ENCODE peak calls at places on chromosomes 1 and 21, in eight cellular contexts. N is mammary epithelial cell, W is IMR-90, D is H1, J is K562, Z is fibroblast of lung, S is neural progenitor cell, R is astrocyte. I is an unnamed sample.

GRCh38 chr1:223245983-223246382 is 102.9 kb upstream of the TLR5 start:
- DNase-seq in N (no peak), W (no peak), D (no peak), J (no peak), Z (no peak), S (no peak), R (no peak), I (no peak)

GRCh38 chr1:47348246-47348645 is 14.7 kb downstream of the CMPK1 start:
- DNase-seq in N (no peak), W (no peak), D (no peak), J (no peak), Z (no peak), S (no peak), R (no peak), I (no peak)

GRCh38 chr21:35648512-35648911 is 411.8 kb downstream of the SETD4 start:
- DNase-seq in N (no peak), W (no peak), D (no peak), J (no peak), Z (no peak), S (no peak), R (no peak), I (peak; percentile 21)

GRCh38 chr1:73463848-73464247 is 734.1 kb downstream of the LRRIQ3 start:
- DNase-seq in N (no peak), W (no peak), D (no peak), J (no peak), Z (no peak), S (peak; percentile 74), R (no peak), I (no peak)

GRCh38 chr1:44412591-44412990 is 7.5 kb downstream of the RNF220 start:
- DNase-seq in N (no peak), W (no peak), D (no peak), J (no peak), Z (no peak), S (no peak), R (no peak), I (no peak)

GRCh38 chr1:32538887-32539583 is at the start of gene ZBTB8A:
- DNase-seq in N (peak; percentile 56), W (peak; percentile 52), D (peak; percentile 15), J (peak; percentile 20), Z (peak; percentile 80), S (no peak), R (peak; percentile 63), I (peak; percentile 48)

GRCh38 chr21:41641821-41642368 is 125.0 kb downstream of the RIPK4 start:
- DNase-seq in N (peak; percentile 97), W (peak; percentile 94), D (no peak), J (no peak), Z (peak; percentile 86), S (peak; percentile 24), R (peak; percentile 93), I (no peak)

GRCh38 chr1:14320518-14320917 is 278.0 kb upstream of the KAZN start:
- DNase-seq in N (peak; percentile 27), W (peak; percentile 23), D (no peak), J (peak; percentile 24), Z (peak; percentile 26), S (no peak), R (peak; percentile 99), I (peak; percentile 71)

GRCh38 chr1:32761253-32761877 is 55.8 kb downstream of the YARS1 start:
- DNase-seq in N (peak; percentile 98), W (peak; percentile 81), D (no peak), J (peak; percentile 80), Z (peak; percentile 55), S (no peak), R (peak; percentile 87), I (no peak)

GRCh38 chr1:57987507-57987906 is 559.0 kb downstream of the OMA1 start:
- DNase-seq in N (no peak), W (no peak), D (no peak), J (no peak), Z (no peak), S (peak; percentile 37), R (no peak), I (no peak)

GRCh38 chr1:81511281-81511680 is 289.5 kb upstream of the ADGRL2 start:
- DNase-seq in N (no peak), W (no peak), D (no peak), J (no peak), Z (no peak), S (no peak), R (no peak), I (no peak)

DNA sequence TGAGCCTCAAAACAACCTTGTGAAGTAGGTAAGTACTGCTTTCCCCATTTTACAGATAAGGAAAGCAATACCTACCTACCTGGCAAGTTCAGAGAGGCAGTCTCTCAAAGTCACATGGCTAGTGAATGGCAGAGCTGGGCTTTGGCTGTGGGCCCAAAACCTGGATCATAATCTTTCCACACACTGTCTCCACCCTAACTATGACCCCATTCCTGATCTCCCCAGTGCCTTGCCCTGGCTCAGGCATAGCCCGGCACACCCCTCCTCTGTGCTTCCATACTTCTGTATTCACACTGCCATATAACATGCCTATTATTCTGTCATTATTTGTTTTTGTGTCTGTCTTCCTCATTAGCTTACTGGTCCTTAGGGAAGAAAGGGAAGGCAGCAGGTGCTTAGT is 15.9 kb downstream of the GNG12 start:
- DNase-seq in N (no peak), W (no peak), D (no peak), J (no peak), Z (no peak), S (no peak), R (no peak), I (no peak)
- H2AFZ ChIP-seq in N (no peak overlapping the region), W (no peak overlapping the region), D (no peak overlapping the region), J (no peak overlapping the region), Z (no peak overlapping the region), S (no peak overlapping the region), R (no peak overlapping the region), I (no peak overlapping the region)

GRCh38 chr1:165837838-165838364 is 10.5 kb downstream of the UCK2 start:
- DNase-seq in N (no peak), W (peak; percentile 44), D (no peak), J (no peak), Z (peak; percentile 23), S (no peak), R (no peak), I (no peak)
- H4K20me1 ChIP-seq in N (peaks cover 24% of the 10 kb centered on the region), W (peaks cover 70% of the 10 kb centered on the region), D (peaks cover 46% of the 10 kb centered on the region), J (peaks cover 28% of the 10 kb centered on the region), Z (no peaks in the 10 kb centered on the region), S (peaks cover 98% of the 10 kb centered on the region), R (peaks cover 86% of the 10 kb centered on the region), I (peaks cover 83% of the 10 kb centered on the region)

DNA sequence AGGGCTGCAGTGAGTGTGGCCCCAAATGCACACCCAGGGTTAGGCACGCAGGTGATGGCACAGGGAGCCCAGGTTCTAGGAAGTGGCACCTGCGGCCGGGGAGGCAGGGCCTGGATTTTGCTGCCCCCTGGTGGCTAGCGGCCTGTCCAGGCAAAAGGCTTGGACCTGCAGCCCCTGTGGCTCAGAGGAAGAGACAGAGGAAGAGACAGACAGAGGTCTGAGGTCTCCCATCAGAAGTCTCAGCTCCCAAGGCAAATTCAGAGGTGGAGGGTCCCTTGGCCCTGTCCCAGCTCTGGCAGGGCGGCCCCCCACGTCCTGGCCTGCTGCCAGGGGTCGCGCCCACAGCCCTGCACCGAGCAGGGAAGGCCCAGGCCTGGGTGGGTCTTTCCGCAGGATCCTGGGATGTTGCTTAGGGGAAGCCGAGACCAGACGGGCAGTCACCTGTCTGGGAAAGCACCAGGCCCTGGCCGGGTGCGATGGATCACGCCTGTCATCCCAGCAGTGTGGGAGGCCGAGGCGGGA is 8.0 kb upstream of the TNFRSF14 start:
- DNase-seq in N (peak; percentile 64), W (peak; percentile 56), D (no peak), J (peak; percentile 90), Z (peak; percentile 62), S (peak; percentile 88), R (peak; percentile 25), I (peak; percentile 90)
- H3K4me1 ChIP-seq in N (peaks cover 31% of the 10 kb centered on the region), W (peaks cover 10% of the 10 kb centered on the region), D (peaks cover 27% of the 10 kb centered on the region), J (peaks cover 50% of the 10 kb centered on the region), Z (peaks cover 14% of the 10 kb centered on the region), S (peaks cover 40% of the 10 kb centered on the region), R (peaks cover 35% of the 10 kb centered on the region), I (peaks cover 20% of the 10 kb centered on the region)

DNA sequence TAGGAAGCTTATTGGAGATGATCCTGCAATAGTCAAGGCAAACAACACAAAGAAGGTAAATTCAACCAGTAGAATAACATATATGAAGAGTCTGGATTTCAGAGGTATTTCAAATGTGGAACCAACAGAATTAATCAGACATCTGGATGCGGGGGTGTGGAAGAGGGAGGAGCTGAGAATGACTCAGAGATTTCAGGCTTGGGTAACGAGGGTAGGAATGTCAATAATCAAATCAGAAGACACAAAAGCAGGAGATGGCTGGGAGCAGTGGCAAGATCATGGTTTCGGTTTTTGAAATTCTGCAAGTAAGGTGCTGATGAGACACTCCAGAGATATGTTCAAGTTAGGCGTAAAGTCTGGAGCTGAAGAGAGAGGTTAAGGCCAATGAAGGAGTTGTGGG is 64.0 kb downstream of the PLPPR5 start:
- DNase-seq in N (peak; percentile 71), W (peak; percentile 81), D (no peak), J (peak; percentile 1), Z (peak; percentile 50), S (no peak), R (peak; percentile 77), I (no peak)
- H2AFZ ChIP-seq in N (peak overlapping the region; percentile 61), W (peak overlapping the region; percentile 66), D (no peak overlapping the region), J (no peak overlapping the region), Z (peak overlapping the region; percentile 66), S (no peak overlapping the region), R (peak overlapping the region; percentile 32), I (no peak overlapping the region)

I was measured in MM.1S.